ENCODE peak calls at places on chromosomes 3 and 15, in five cellular contexts. M, C, P, V and I are unnamed samples. For H3K4me1 and H3K9me3, the result is how much of the 10 kb centered on the place peaks cover.

GRCh38 chr15:75227663-75228280 is 26.1 kb downstream of the C15orf39 start:
- DNase-seq in P (no peak), V (no peak), M (peak), C (no peak), I (no peak)

GRCh38 chr15:91032919-91033803 is 10.8 kb upstream of the VPS33B start:
- DNase-seq in V (peak), C (peak), P (no peak), M (peak), I (no peak)

GRCh38 chr3:181252626-181253025 is 263.1 kb upstream of the DNAJC19 start:
- DNase-seq in P (no peak), V (no peak), M (no peak), C (no peak), I (no peak)

GRCh38 chr3:11915621-11916417 is 69.1 kb upstream of the TAMM41 start:
- DNase-seq in M (no peak), V (no peak), C (no peak), P (no peak), I (peak)

GRCh38 chr3:45593708-45594601 is 596 bp upstream of the LIMD1 start:
- DNase-seq in C (peak), V (peak), M (peak), P (peak), I (peak)

GRCh38 chr15:73389971-73390544 is 21.3 kb upstream of the HCN4 start:
- DNase-seq in C (no peak), P (no peak), M (no peak), V (no peak), I (no peak)

GRCh38 chr3:47578119-47578630 is 490 bp downstream of the CSPG5 start:
- DNase-seq in C (peak), P (peak), M (peak), V (peak), I (no peak)

GRCh38 chr3:9185701-9186100 is 63.7 kb downstream of the SRGAP3 start:
- DNase-seq in C (no peak), V (no peak), P (no peak), M (no peak), I (no peak)

GRCh38 chr3:54866221-54866620 is 61.6 kb downstream of the LRTM1 start:
- DNase-seq in V (no peak), P (no peak), M (no peak), C (no peak), I (no peak)

GRCh38 chr3:23519548-23520208 is 286.1 kb upstream of the UBE2E1 start:
- DNase-seq in P (no peak), V (no peak), C (no peak), M (no peak), I (no peak)

GRCh38 chr3:99366663-99367429 is 271.5 kb upstream of the COL8A1 start:
- DNase-seq in M (no peak), P (no peak), V (no peak), C (no peak), I (no peak)

GRCh38 chr15:49031764-49032270 is 14.4 kb downstream of the SECISBP2L start:
- DNase-seq in V (no peak), P (no peak), M (no peak), C (no peak), I (no peak)

GRCh38 chr3:181947606-181948005 is 235.9 kb downstream of the SOX2 start:
- DNase-seq in C (no peak), M (no peak), V (no peak), P (no peak), I (no peak)

GRCh38 chr15:90845201-90845949 is 23.0 kb upstream of the FURIN start:
- DNase-seq in V (peak), P (no peak), M (peak), C (peak), I (no peak)

GRCh38 chr3:57961828-57962447 is 46.3 kb upstream of the FLNB start:
- DNase-seq in V (no peak), M (no peak), C (peak), P (no peak), I (no peak)

GRCh38 chr15:97030251-97030650 is 699.8 kb downstream of the NR2F2 start:
- DNase-seq in C (no peak), V (no peak), M (no peak), P (no peak), I (no peak)

GRCh38 chr3:128910006-128910405 is 30.6 kb downstream of the ACAD9 start:
- DNase-seq in P (no peak), C (no peak), V (no peak), M (no peak), I (no peak)

GRCh38 chr3:157082305-157082981 is 77.5 kb downstream of the CCNL1 start:
- DNase-seq in M (no peak), V (no peak), C (peak), P (no peak), I (peak)

GRCh38 chr3:192570757-192571156 is 156.6 kb downstream of the FGF12 start:
- DNase-seq in V (no peak), C (peak), M (no peak), P (no peak), I (no peak)

GRCh38 chr3:147422934-147423599 is 13.9 kb downstream of the ZIC1 start:
- DNase-seq in P (no peak), C (no peak), V (no peak), M (no peak), I (no peak)

GRCh38 chr3:150267288-150267687 is 140.8 kb upstream of the TSC22D2 start:
- DNase-seq in M (no peak), V (no peak), C (no peak), P (no peak), I (no peak)

GRCh38 chr3:169591983-169592644 is 71.4 kb downstream of the MECOM start:
- DNase-seq in C (peak), V (no peak), M (no peak), P (no peak), I (peak)

GRCh38 chr3:190180268-190180667 is 59.6 kb upstream of the P3H2 start:
- DNase-seq in V (no peak), M (no peak), P (no peak), C (no peak), I (no peak)

GRCh38 chr3:135868801-135869200 is 96.7 kb upstream of the PPP2R3A start:
- DNase-seq in C (no peak), M (no peak), P (no peak), V (no peak), I (no peak)

DNA sequence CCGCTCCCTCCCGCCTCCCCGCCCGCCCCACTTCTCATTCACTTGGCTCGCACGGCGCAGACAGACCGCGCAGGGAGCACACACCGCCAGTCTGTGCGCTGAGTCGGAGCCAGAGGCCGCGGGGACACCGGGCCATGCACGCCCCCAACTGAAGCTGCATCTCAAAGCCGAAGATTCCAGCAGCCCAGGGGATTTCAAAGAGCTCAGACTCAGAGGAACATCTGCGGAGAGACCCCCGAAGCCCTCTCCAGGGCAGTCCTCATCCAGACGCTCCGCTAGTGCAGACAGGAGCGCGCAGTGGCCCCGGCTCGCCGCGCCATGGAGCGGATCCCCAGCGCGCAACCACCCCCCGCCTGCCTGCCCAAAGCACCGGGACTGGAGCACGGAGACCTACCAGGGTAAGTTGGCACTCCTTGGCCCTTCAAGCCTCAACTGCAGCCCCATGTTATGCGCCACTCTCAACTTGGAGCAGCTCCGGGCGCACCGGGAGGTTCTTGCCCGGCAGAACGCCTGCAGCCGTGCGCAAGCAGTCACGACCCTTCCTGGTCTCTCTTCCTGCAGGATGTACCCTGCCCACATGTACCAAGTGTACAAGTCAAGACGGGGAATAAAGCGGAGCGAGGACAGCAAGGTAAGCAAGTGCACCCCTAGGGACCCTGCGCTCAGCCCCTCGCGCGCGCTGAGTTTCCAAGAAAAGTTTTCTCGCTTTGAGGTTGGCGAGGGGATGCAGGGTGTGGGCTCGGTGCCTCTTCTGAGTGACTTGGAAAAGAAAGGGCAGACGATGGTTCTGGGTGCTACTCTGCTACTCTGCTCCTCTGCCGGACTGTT is at the start of gene BHLHE40:
- DNase-seq in P (no peak), C (no peak), M (peak), V (peak), I (no peak)
- H3K4me1 ChIP-seq in P (under half), C (half or more), M (half or more), V (under half), I (under half)

GRCh38 chr3:119228290-119229145 is 12.2 kb downstream of the B4GALT4 start:
- DNase-seq in V (no peak), C (no peak), P (no peak), M (no peak), I (no peak)

GRCh38 chr3:119227064-119227850 is 13.4 kb downstream of the B4GALT4 start:
- DNase-seq in V (no peak), P (no peak), C (peak), M (no peak), I (no peak)

GRCh38 chr3:119230745-119231144 is 9.9 kb downstream of the B4GALT4 start:
- DNase-seq in V (no peak), M (no peak), C (no peak), P (no peak), I (no peak)

GRCh38 chr3:119230071-119230470 is 10.6 kb downstream of the B4GALT4 start:
- DNase-seq in P (no peak), V (no peak), M (no peak), C (no peak), I (no peak)

GRCh38 chr3:119229190-119229589 is 11.5 kb downstream of the B4GALT4 start:
- DNase-seq in C (no peak), V (no peak), P (no peak), M (no peak), I (no peak)
- H3K9me3 ChIP-seq in C (under half), V (under half), P (under half), M (under half), I (under half)

DNA sequence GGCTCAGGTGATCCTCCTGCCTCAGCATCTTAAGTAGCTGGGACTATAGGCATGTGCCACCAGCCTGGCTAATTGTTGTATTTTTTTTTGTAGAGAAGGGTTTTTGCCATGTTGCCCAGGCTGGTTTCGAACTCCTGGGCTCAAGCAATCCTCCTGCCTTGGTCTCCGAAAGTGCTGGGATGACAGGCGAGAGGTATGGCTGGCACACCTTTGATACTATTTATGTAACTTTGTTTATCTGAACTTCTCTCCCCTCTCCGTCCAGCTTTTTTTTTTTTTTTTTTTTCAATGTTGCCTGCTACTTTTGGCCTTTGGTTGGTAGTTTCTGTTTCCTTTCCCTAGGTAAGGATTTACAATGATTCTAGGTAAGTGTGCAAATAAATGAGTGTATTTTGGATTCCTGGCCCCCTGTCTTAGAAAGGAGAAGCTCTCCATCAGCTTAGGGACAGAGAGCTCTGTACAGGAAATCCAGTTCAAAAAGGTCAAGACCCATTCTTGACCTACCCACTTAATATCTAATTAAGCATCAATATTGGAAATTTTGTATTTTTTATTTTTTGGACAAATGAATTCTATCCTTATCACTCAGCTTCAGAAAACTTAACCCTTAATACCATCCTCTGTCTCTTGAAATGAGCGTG is 6.8 kb downstream of the ARL6IP5 start:
- DNase-seq in C (no peak), V (no peak), M (no peak), P (no peak), I (no peak)
- H3K4me1 ChIP-seq in C (half or more), V (half or more), M (half or more), P (under half), I (under half)

GRCh38 chr15:25234831-25235230 is 204.0 kb downstream of the UBE3A start:
- DNase-seq in C (no peak), M (no peak), V (peak), P (no peak), I (no peak)
- H3K9me3 ChIP-seq in C (under half), M (half or more), V (under half), P (under half), I (under half)

GRCh38 chr15:85625856-85626255 is 168.9 kb downstream of the KLHL25 start:
- DNase-seq in V (no peak), P (no peak), M (no peak), C (peak), I (no peak)
- H3K4me1 ChIP-seq in V (under half), P (under half), M (half or more), C (half or more), I (half or more)

GRCh38 chr15:79918278-79918677 is 21.5 kb upstream of the MTHFS start:
- DNase-seq in M (peak), C (no peak), V (no peak), P (no peak), I (no peak)
- H3K9me3 ChIP-seq in M (half or more), C (half or more), V (under half), P (under half), I (half or more)

GRCh38 chr3:53170325-53171108 is 9.5 kb downstream of the PRKCD start:
- DNase-seq in P (no peak), C (no peak), V (peak), M (peak), I (no peak)
- H3K4me1 ChIP-seq in P (under half), C (under half), V (under half), M (half or more), I (under half)

GRCh38 chr3:183393625-183394024 is 34.8 kb downstream of the MCF2L2 start:
- DNase-seq in C (no peak), M (no peak), V (no peak), P (no peak), I (no peak)

GRCh38 chr3:183392166-183393034 is 36.0 kb downstream of the MCF2L2 start:
- DNase-seq in M (no peak), C (no peak), V (no peak), P (peak), I (no peak)

GRCh38 chr3:183396662-183397391 is 31.6 kb downstream of the MCF2L2 start:
- DNase-seq in V (no peak), M (no peak), C (no peak), P (no peak), I (no peak)

GRCh38 chr3:183391460-183391859 is 37.0 kb downstream of the MCF2L2 start:
- DNase-seq in P (no peak), V (no peak), C (no peak), M (no peak), I (no peak)

DNA sequence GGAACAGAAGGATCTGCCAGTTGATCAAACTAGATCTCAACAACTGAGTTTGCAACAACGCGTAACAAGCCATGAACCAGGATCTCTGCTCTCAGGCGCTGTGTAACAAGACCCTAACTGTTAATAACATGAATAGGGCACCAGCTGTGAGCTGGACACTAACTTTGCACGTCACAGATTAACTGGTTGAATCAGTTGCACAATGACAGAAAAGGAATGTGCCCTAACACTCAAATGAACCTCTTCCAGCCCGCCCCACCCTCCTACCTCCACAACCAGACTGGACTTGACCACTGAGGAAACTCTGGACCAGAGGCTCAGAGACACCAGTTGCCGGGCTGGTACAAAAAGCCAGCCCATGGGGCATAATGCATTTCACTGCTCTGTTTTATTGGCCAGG is 34.3 kb downstream of the MCF2L2 start:
- DNase-seq in C (peak), V (no peak), M (no peak), P (no peak), I (no peak)
- H3K9me3 ChIP-seq in C (under half), V (under half), M (under half), P (under half), I (under half)